ENCODE peak calls at places on chromosomes 16 and 17, in six cellular contexts. One of them, this sample, is unnamed.
A peak's percentile ranks its signal among the peaks of the same experiment; 100 is the strongest.

GRCh38 chr16:81066700-81067099 is 10.3 kb downstream of the C16orf46 start:
- DNase-seq in lower leg skin: no peak
- DNase-seq in smooth muscle cell of the brain vasculature: no peak
- DNase-seq in mesendoderm: no peak
- DNase-seq in AG04449: no peak
- DNase-seq in activated CD4-positive, alpha-beta T cell treated with anti-CD3 and anti-CD28 coated beads, Interleukin-2, amount 10 ng/mL, durations not matched to agents 7 days and 5 days: peak; percentile 22
- DNase-seq in this sample: no peak

GRCh38 chr17:4988168-4988567 is 693 bp upstream of the CAMTA2 start:
- DNase-seq in smooth muscle cell of the brain vasculature: no peak
- DNase-seq in mesendoderm: no peak
- DNase-seq in activated CD4-positive, alpha-beta T cell treated with anti-CD3 and anti-CD28 coated beads, Interleukin-2, amount 10 ng/mL, durations not matched to agents 7 days and 5 days: no peak
- DNase-seq in lower leg skin: no peak
- DNase-seq in AG04449: no peak
- DNase-seq in this sample: no peak

GRCh38 chr17:80990921-80991644 is 558 bp upstream of the CHMP6 start:
- DNase-seq in lower leg skin: no peak
- DNase-seq in activated CD4-positive, alpha-beta T cell treated with anti-CD3 and anti-CD28 coated beads, Interleukin-2, amount 10 ng/mL, durations not matched to agents 7 days and 5 days: no peak
- DNase-seq in smooth muscle cell of the brain vasculature: no peak
- DNase-seq in AG04449: no peak
- DNase-seq in mesendoderm: no peak
- DNase-seq in this sample: no peak

GRCh38 chr16:83271123-83271522 is 536.7 kb upstream of the HSBP1 start:
- DNase-seq in activated CD4-positive, alpha-beta T cell treated with anti-CD3 and anti-CD28 coated beads, Interleukin-2, amount 10 ng/mL, durations not matched to agents 7 days and 5 days: no peak
- DNase-seq in AG04449: no peak
- DNase-seq in mesendoderm: no peak
- DNase-seq in smooth muscle cell of the brain vasculature: no peak
- DNase-seq in lower leg skin: no peak
- DNase-seq in this sample: no peak

GRCh38 chr17:17900615-17901520 is 64.1 kb upstream of the SREBF1 start:
- DNase-seq in AG04449: peak; percentile 80
- DNase-seq in mesendoderm: peak; percentile 30
- DNase-seq in smooth muscle cell of the brain vasculature: peak; percentile 86
- DNase-seq in lower leg skin: peak; percentile 92
- DNase-seq in activated CD4-positive, alpha-beta T cell treated with anti-CD3 and anti-CD28 coated beads, Interleukin-2, amount 10 ng/mL, durations not matched to agents 7 days and 5 days: no peak
- DNase-seq in this sample: peak; percentile 51

GRCh38 chr17:81027038-81027437 is 7.9 kb upstream of the BAIAP2 start:
- DNase-seq in lower leg skin: no peak
- DNase-seq in mesendoderm: no peak
- DNase-seq in smooth muscle cell of the brain vasculature: no peak
- DNase-seq in activated CD4-positive, alpha-beta T cell treated with anti-CD3 and anti-CD28 coated beads, Interleukin-2, amount 10 ng/mL, durations not matched to agents 7 days and 5 days: no peak
- DNase-seq in AG04449: no peak
- DNase-seq in this sample: peak; percentile 71

GRCh38 chr17:6639014-6639650 is 1.4 kb downstream of the KIAA0753 start:
- DNase-seq in mesendoderm: no peak
- DNase-seq in smooth muscle cell of the brain vasculature: no peak
- DNase-seq in activated CD4-positive, alpha-beta T cell treated with anti-CD3 and anti-CD28 coated beads, Interleukin-2, amount 10 ng/mL, durations not matched to agents 7 days and 5 days: peak; percentile 15
- DNase-seq in AG04449: no peak
- DNase-seq in lower leg skin: no peak
- DNase-seq in this sample: peak; percentile 41

GRCh38 chr17:28957277-28957991 is 6.1 kb upstream of the PHF12 start:
- DNase-seq in mesendoderm: no peak
- DNase-seq in smooth muscle cell of the brain vasculature: no peak
- DNase-seq in activated CD4-positive, alpha-beta T cell treated with anti-CD3 and anti-CD28 coated beads, Interleukin-2, amount 10 ng/mL, durations not matched to agents 7 days and 5 days: no peak
- DNase-seq in lower leg skin: no peak
- DNase-seq in AG04449: no peak
- DNase-seq in this sample: no peak

GRCh38 chr16:9091867-9092281 is 430 bp downstream of the HAPSTR1 start:
- DNase-seq in AG04449: no peak
- DNase-seq in smooth muscle cell of the brain vasculature: no peak
- DNase-seq in activated CD4-positive, alpha-beta T cell treated with anti-CD3 and anti-CD28 coated beads, Interleukin-2, amount 10 ng/mL, durations not matched to agents 7 days and 5 days: peak; percentile 43
- DNase-seq in mesendoderm: peak; percentile 27
- DNase-seq in lower leg skin: peak; percentile 34
- DNase-seq in this sample: peak; percentile 54

GRCh38 chr16:23302045-23302956 is at the start of gene SCNN1B:
- DNase-seq in mesendoderm: peak; percentile 22
- DNase-seq in activated CD4-positive, alpha-beta T cell treated with anti-CD3 and anti-CD28 coated beads, Interleukin-2, amount 10 ng/mL, durations not matched to agents 7 days and 5 days: no peak
- DNase-seq in AG04449: no peak
- DNase-seq in smooth muscle cell of the brain vasculature: no peak
- DNase-seq in lower leg skin: no peak
- DNase-seq in this sample: peak; percentile 60

GRCh38 chr16:47848481-47849109 is 307.2 kb downstream of the ABCC12 start:
- DNase-seq in mesendoderm: peak; percentile 55
- DNase-seq in smooth muscle cell of the brain vasculature: no peak
- DNase-seq in AG04449: no peak
- DNase-seq in activated CD4-positive, alpha-beta T cell treated with anti-CD3 and anti-CD28 coated beads, Interleukin-2, amount 10 ng/mL, durations not matched to agents 7 days and 5 days: no peak
- DNase-seq in lower leg skin: no peak
- DNase-seq in this sample: peak; percentile 50

GRCh38 chr17:7740481-7741001 is 23.0 kb downstream of the DNAH2 start:
- DNase-seq in activated CD4-positive, alpha-beta T cell treated with anti-CD3 and anti-CD28 coated beads, Interleukin-2, amount 10 ng/mL, durations not matched to agents 7 days and 5 days: no peak
- DNase-seq in AG04449: no peak
- DNase-seq in mesendoderm: no peak
- DNase-seq in lower leg skin: no peak
- DNase-seq in smooth muscle cell of the brain vasculature: no peak
- DNase-seq in this sample: no peak

GRCh38 chr16:50820225-50820624 is 78.3 kb downstream of the CYLD start:
- DNase-seq in lower leg skin: no peak
- DNase-seq in AG04449: no peak
- DNase-seq in mesendoderm: no peak
- DNase-seq in smooth muscle cell of the brain vasculature: no peak
- DNase-seq in activated CD4-positive, alpha-beta T cell treated with anti-CD3 and anti-CD28 coated beads, Interleukin-2, amount 10 ng/mL, durations not matched to agents 7 days and 5 days: no peak
- DNase-seq in this sample: no peak

GRCh38 chr17:41919840-41920579 is 1.3 kb upstream of the ACLY start:
- DNase-seq in lower leg skin: no peak
- DNase-seq in activated CD4-positive, alpha-beta T cell treated with anti-CD3 and anti-CD28 coated beads, Interleukin-2, amount 10 ng/mL, durations not matched to agents 7 days and 5 days: no peak
- DNase-seq in AG04449: no peak
- DNase-seq in mesendoderm: peak; percentile 86
- DNase-seq in smooth muscle cell of the brain vasculature: no peak
- DNase-seq in this sample: no peak

GRCh38 chr16:88633684-88634140 is 4.7 kb upstream of the IL17C start:
- DNase-seq in mesendoderm: peak; percentile 86
- DNase-seq in lower leg skin: no peak
- DNase-seq in activated CD4-positive, alpha-beta T cell treated with anti-CD3 and anti-CD28 coated beads, Interleukin-2, amount 10 ng/mL, durations not matched to agents 7 days and 5 days: peak; percentile 50
- DNase-seq in AG04449: no peak
- DNase-seq in smooth muscle cell of the brain vasculature: no peak
- DNase-seq in this sample: no peak

GRCh38 chr16:53944026-53944425 is 240.1 kb downstream of the FTO start:
- DNase-seq in lower leg skin: no peak
- DNase-seq in AG04449: no peak
- DNase-seq in smooth muscle cell of the brain vasculature: no peak
- DNase-seq in activated CD4-positive, alpha-beta T cell treated with anti-CD3 and anti-CD28 coated beads, Interleukin-2, amount 10 ng/mL, durations not matched to agents 7 days and 5 days: no peak
- DNase-seq in mesendoderm: no peak
- DNase-seq in this sample: no peak

GRCh38 chr17:49516190-49516589 is 21.1 kb downstream of the NGFR start:
- DNase-seq in smooth muscle cell of the brain vasculature: peak; percentile 13
- DNase-seq in lower leg skin: no peak
- DNase-seq in AG04449: no peak
- DNase-seq in activated CD4-positive, alpha-beta T cell treated with anti-CD3 and anti-CD28 coated beads, Interleukin-2, amount 10 ng/mL, durations not matched to agents 7 days and 5 days: no peak
- DNase-seq in mesendoderm: no peak
- DNase-seq in this sample: no peak

GRCh38 chr17:41647038-41647813 is 22.9 kb upstream of the KRT17 start:
- DNase-seq in AG04449: no peak
- DNase-seq in lower leg skin: no peak
- DNase-seq in activated CD4-positive, alpha-beta T cell treated with anti-CD3 and anti-CD28 coated beads, Interleukin-2, amount 10 ng/mL, durations not matched to agents 7 days and 5 days: no peak
- DNase-seq in smooth muscle cell of the brain vasculature: no peak
- DNase-seq in mesendoderm: peak; percentile 51
- DNase-seq in this sample: no peak

GRCh38 chr17:15501788-15502187 is 34.4 kb upstream of the CDRT4 start:
- DNase-seq in lower leg skin: no peak
- DNase-seq in AG04449: no peak
- DNase-seq in activated CD4-positive, alpha-beta T cell treated with anti-CD3 and anti-CD28 coated beads, Interleukin-2, amount 10 ng/mL, durations not matched to agents 7 days and 5 days: no peak
- DNase-seq in smooth muscle cell of the brain vasculature: no peak
- DNase-seq in mesendoderm: no peak
- DNase-seq in this sample: no peak

GRCh38 chr17:16259926-16260325 is 42.9 kb downstream of the PIGL start:
- DNase-seq in lower leg skin: no peak
- DNase-seq in activated CD4-positive, alpha-beta T cell treated with anti-CD3 and anti-CD28 coated beads, Interleukin-2, amount 10 ng/mL, durations not matched to agents 7 days and 5 days: no peak
- DNase-seq in mesendoderm: no peak
- DNase-seq in AG04449: no peak
- DNase-seq in smooth muscle cell of the brain vasculature: no peak
- DNase-seq in this sample: no peak

GRCh38 chr17:67879662-67880061 is 54.4 kb downstream of the BPTF start:
- DNase-seq in AG04449: no peak
- DNase-seq in lower leg skin: no peak
- DNase-seq in mesendoderm: peak; percentile 44
- DNase-seq in activated CD4-positive, alpha-beta T cell treated with anti-CD3 and anti-CD28 coated beads, Interleukin-2, amount 10 ng/mL, durations not matched to agents 7 days and 5 days: no peak
- DNase-seq in smooth muscle cell of the brain vasculature: no peak
- DNase-seq in this sample: no peak

GRCh38 chr17:81717049-81717765 is 5.1 kb downstream of the SLC25A10 start:
- DNase-seq in activated CD4-positive, alpha-beta T cell treated with anti-CD3 and anti-CD28 coated beads, Interleukin-2, amount 10 ng/mL, durations not matched to agents 7 days and 5 days: no peak
- DNase-seq in mesendoderm: no peak
- DNase-seq in AG04449: no peak
- DNase-seq in lower leg skin: no peak
- DNase-seq in smooth muscle cell of the brain vasculature: no peak
- DNase-seq in this sample: no peak

GRCh38 chr16:50282955-50283631 is 16.7 kb downstream of the ADCY7 start:
- DNase-seq in mesendoderm: no peak
- DNase-seq in AG04449: no peak
- DNase-seq in smooth muscle cell of the brain vasculature: no peak
- DNase-seq in activated CD4-positive, alpha-beta T cell treated with anti-CD3 and anti-CD28 coated beads, Interleukin-2, amount 10 ng/mL, durations not matched to agents 7 days and 5 days: no peak
- DNase-seq in lower leg skin: no peak
- DNase-seq in this sample: no peak

GRCh38 chr17:19384723-19385391 is 2.1 kb downstream of the MFAP4 start:
- DNase-seq in activated CD4-positive, alpha-beta T cell treated with anti-CD3 and anti-CD28 coated beads, Interleukin-2, amount 10 ng/mL, durations not matched to agents 7 days and 5 days: no peak
- DNase-seq in smooth muscle cell of the brain vasculature: peak; percentile 86
- DNase-seq in AG04449: no peak
- DNase-seq in lower leg skin: peak; percentile 87
- DNase-seq in mesendoderm: peak; percentile 53
- DNase-seq in this sample: peak; percentile 88

GRCh38 chr16:73750639-73751038 is 546.0 kb upstream of the PSMD7 start:
- DNase-seq in lower leg skin: no peak
- DNase-seq in mesendoderm: no peak
- DNase-seq in activated CD4-positive, alpha-beta T cell treated with anti-CD3 and anti-CD28 coated beads, Interleukin-2, amount 10 ng/mL, durations not matched to agents 7 days and 5 days: no peak
- DNase-seq in smooth muscle cell of the brain vasculature: no peak
- DNase-seq in AG04449: no peak
- DNase-seq in this sample: no peak